ENCODE peak calls at places on chromosomes 16 and 17, in four cellular contexts. V is PC-9, O is lower lobe of right lung, F is body of pancreas. E is an unnamed sample.

GRCh38 chr17:75631353-75631752 is 1.9 kb upstream of the SMIM5 start:
- DNase-seq in V (no peak), O (peak; percentile 45), F (no peak), E (no peak)

GRCh38 chr17:72432143-72432604 is 311.4 kb downstream of the SOX9 start:
- DNase-seq in V (no peak), O (no peak), F (no peak), E (no peak)

GRCh38 chr17:39236383-39236927 is 10.7 kb upstream of the STAC2 start:
- DNase-seq in V (no peak), O (no peak), F (no peak), E (no peak)

GRCh38 chr17:37884516-37884915 is 39.7 kb upstream of the TBC1D3K start:
- DNase-seq in V (no peak), O (no peak), F (no peak), E (no peak)

GRCh38 chr16:87382023-87382785 is 1.4 kb downstream of the FBXO31 start:
- DNase-seq in V (no peak), O (peak; percentile 37), F (no peak), E (no peak)

GRCh38 chr17:77427471-77427991 is 286.8 kb downstream of the SEC14L1 start:
- DNase-seq in V (no peak), O (no peak), F (no peak), E (peak; percentile 91)

GRCh38 chr16:85614338-85615013 is 1.4 kb downstream of the GSE1 start:
- DNase-seq in V (no peak), O (no peak), F (peak; percentile 66), E (no peak)

GRCh38 chr17:35879748-35880654 is at the start of gene CCL5:
- DNase-seq in V (no peak), O (no peak), F (no peak), E (no peak)

GRCh38 chr17:28090551-28090950 is 48.1 kb downstream of the NLK start:
- DNase-seq in V (no peak), O (no peak), F (no peak), E (no peak)

GRCh38 chr17:45838751-45839150 is 5.9 kb upstream of the SPPL2C start:
- DNase-seq in V (no peak), O (no peak), F (no peak), E (no peak)

GRCh38 chr17:32487460-32488176 is 825 bp downstream of the CDK5R1 start:
- DNase-seq in V (no peak), O (peak; percentile 45), F (no peak), E (no peak)

GRCh38 chr16:11235703-11235991 is 20.4 kb downstream of the SOCS1 start:
- DNase-seq in V (no peak), O (no peak), F (peak; percentile 51), E (no peak)

GRCh38 chr17:40510328-40510648 is 8.9 kb upstream of the TNS4 start:
- DNase-seq in V (peak; percentile 95), O (no peak), F (no peak), E (peak; percentile 75)

GRCh38 chr16:23837553-23838308 is 1.9 kb downstream of the PRKCB start:
- DNase-seq in V (no peak), O (no peak), F (no peak), E (no peak)

GRCh38 chr17:37338847-37339246 is 36.9 kb upstream of the C17orf78 start:
- DNase-seq in V (no peak), O (no peak), F (no peak), E (no peak)

GRCh38 chr17:32783602-32784001 is 93.3 kb downstream of the MYO1D start:
- DNase-seq in V (peak; percentile 54), O (no peak), F (no peak), E (no peak)

GRCh38 chr16:60414617-60415016 is 1621.6 kb downstream of the CDH8 start:
- DNase-seq in V (no peak), O (no peak), F (no peak), E (no peak)

GRCh38 chr16:4051591-4051990 is 64.7 kb downstream of the ADCY9 start:
- DNase-seq in V (no peak), O (no peak), F (no peak), E (no peak)

GRCh38 chr16:4052801-4053662 is 63.2 kb downstream of the ADCY9 start:
- DNase-seq in V (no peak), O (peak; percentile 83), F (peak; percentile 68), E (peak; percentile 78)

GRCh38 chr16:4053663-4054479 is 62.4 kb downstream of the ADCY9 start:
- DNase-seq in V (peak; percentile 94), O (peak; percentile 71), F (peak; percentile 70), E (peak; percentile 84)

GRCh38 chr16:4049031-4049430 is 67.2 kb downstream of the ADCY9 start:
- DNase-seq in V (no peak), O (no peak), F (no peak), E (no peak)

GRCh38 chr16:4052096-4052495 is 64.1 kb downstream of the ADCY9 start:
- DNase-seq in V (no peak), O (no peak), F (no peak), E (no peak)
- H3K27ac ChIP-seq in V (no peak overlapping the region), O (peak overlapping the region; percentile 86), F (no peak overlapping the region), E (no peak overlapping the region)

GRCh38 chr16:54204756-54205155 is 81.8 kb downstream of the IRX3 start:
- DNase-seq in V (no peak), O (no peak), F (no peak), E (no peak)

GRCh38 chr16:54203851-54204505 is 82.6 kb downstream of the IRX3 start:
- DNase-seq in V (no peak), O (no peak), F (no peak), E (no peak)

GRCh38 chr16:54207837-54208236 is 78.8 kb downstream of the IRX3 start:
- DNase-seq in V (no peak), O (no peak), F (no peak), E (no peak)

GRCh38 chr16:54210437-54211081 is 76.0 kb downstream of the IRX3 start:
- DNase-seq in V (no peak), O (no peak), F (no peak), E (no peak)

DNA sequence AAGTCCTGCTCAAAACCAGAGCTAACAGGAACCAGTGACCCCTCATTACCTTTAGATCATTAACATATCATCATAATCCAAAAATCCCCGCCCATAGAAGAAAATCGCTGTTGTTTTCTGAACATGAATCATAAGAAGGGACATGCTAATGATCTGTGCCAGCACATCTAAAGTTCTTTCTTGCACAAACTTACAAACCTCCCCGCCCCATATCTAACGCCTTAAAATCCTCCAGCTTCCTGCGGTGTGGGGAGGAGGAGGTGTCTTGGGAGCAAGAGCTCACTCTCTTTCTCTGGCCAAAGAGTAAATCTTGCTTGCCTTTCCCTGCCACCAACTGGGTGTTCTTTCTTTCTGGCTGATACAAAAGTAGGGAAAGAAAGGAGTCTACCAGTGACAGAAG is 78.3 kb downstream of the IRX3 start:
- DNase-seq in V (no peak), O (no peak), F (no peak), E (no peak)
- H3K4me1 ChIP-seq in V (no peaks in the 10 kb centered on the region), O (no peaks in the 10 kb centered on the region), F (no peaks in the 10 kb centered on the region), E (no peaks in the 10 kb centered on the region)

GRCh38 chr17:3788200-3788599 is 12.8 kb downstream of the ITGAE start:
- DNase-seq in V (no peak), O (no peak), F (no peak), E (peak; percentile 25)
- H3K27ac ChIP-seq in V (no peak overlapping the region), O (no peak overlapping the region), F (no peak overlapping the region), E (no peak overlapping the region)

DNA sequence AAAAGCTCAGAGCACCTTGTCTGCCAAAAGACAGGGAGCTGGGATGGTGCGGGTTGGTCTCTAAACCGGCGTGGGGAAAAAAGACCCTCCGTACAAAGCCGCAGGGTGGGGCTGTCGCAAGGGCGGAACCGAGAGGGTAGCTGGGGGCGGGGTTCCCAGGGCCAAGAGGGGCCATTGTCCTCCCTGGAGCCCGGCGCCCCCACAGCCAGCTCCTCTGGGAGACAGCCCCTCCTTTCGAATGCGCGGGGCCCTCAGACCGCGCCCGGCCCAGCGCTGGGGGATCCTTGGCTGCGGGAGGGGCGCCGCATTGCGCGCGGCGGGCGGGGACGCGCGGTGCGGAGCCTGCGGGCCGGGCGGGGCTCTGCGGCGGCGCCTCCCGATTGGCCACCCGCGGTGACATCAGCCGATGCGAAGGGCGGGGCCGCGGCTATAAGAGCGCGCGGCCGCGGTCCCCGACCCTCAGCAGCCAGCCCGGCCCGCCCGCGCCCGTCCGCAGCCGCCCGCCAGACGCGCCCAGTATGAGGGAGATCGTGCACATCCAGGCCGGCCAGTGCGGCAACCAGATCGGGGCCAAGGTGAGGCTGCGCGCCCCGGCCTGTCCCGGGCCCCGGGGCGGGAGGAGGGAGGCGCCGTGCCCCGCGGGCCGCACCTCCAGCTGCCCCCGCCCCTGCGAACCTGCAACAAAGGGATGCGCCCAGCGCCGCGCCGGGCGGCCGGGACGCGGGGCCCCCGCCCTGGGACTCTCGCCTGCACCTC is at the start of gene TUBB3:
- DNase-seq in V (no peak), O (peak; percentile 67), F (peak; percentile 45), E (peak; percentile 85)
- H3K4me1 ChIP-seq in V (peaks cover 38% of the 10 kb centered on the region), O (peaks cover 63% of the 10 kb centered on the region), F (peaks cover 51% of the 10 kb centered on the region), E (no peaks in the 10 kb centered on the region)

DNA sequence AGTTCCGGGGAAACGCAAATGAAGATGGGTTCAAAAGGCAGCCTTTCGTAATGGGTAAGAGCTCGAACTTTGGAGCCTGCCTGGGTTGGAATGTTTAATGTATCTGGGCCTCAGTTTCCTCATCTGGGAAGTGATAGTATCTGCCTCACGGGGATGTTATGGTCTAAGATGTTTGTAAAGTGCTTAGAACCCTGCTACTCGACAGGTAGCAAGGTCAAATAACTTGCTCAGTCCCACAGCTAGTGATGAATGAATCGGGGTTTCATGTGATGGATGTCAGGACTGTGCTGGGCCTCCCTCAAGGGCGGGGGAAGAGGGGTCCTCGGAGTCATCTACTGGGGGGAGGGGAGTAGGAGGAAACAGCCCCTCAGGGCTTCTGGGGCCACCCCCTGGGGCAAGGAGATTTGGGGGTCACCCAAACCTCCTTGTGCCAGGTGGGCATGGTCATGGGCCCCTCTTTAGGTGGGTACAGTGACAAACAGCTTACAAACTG is 673 bp downstream of the PNPO start:
- DNase-seq in V (no peak), O (no peak), F (no peak), E (peak; percentile 22)
- H3K27ac ChIP-seq in V (peak overlapping the region; percentile 29), O (peak overlapping the region; percentile 81), F (peak overlapping the region; percentile 92), E (peak overlapping the region; percentile 5)

DNA sequence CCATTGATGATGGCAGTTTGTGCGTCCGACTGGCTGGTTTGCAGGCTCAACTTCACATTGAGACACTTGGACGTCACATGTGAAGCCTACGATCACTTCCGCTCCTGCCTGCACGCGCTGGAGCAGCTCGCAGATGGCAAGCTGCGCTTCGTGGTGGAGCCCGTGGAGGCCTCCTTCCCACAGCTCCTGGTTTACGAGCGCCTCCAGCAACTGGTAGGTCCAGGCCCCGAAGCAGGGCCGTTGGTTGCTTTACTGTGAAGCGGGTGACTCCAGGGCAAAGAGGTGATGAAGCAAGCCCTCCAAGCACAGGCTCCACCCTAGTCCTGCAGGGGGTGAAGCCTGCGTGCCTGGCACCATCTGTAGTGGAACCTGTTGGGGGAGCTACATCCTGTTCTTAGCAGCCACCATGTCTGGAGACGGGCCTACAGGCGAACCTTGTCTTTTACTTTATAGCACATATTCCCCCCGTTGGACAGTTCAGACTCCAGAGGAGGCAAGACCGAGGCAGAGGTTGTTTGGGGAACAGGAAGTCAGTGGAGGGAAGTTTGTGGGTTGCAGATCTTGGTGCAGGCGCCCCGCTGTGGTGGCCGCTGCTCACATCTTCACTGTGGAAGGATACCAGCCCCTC is 23.1 kb downstream of the METTL22 start:
- DNase-seq in V (no peak), O (peak; percentile 78), F (no peak), E (peak; percentile 65)
- H3K4me1 ChIP-seq in V (no peaks in the 10 kb centered on the region), O (no peaks in the 10 kb centered on the region), F (no peaks in the 10 kb centered on the region), E (no peaks in the 10 kb centered on the region)

E was measured in aorta.